ENCODE peak calls at places on chromosomes 12 and 14, in four cellular contexts. R is hippocampal formation, P is left kidney, N is hypothalamus. Z is an unnamed sample.
A peak's percentile ranks its signal among the peaks of the same experiment; 100 is the strongest.

GRCh38 chr14:96861568-96862310 is 64.6 kb downstream of the VRK1 start:
- DNase-seq in R (no peak), P (peak; percentile 63), N (no peak), Z (no peak)

GRCh38 chr12:47910486-47910885 is 5.7 kb upstream of the VDR start:
- DNase-seq in R (no peak), P (no peak), N (no peak), Z (no peak)

GRCh38 chr12:78966926-78967325 is 102.4 kb downstream of the SYT1 start:
- DNase-seq in R (no peak), P (no peak), N (no peak), Z (no peak)

GRCh38 chr12:22414742-22415141 is 80.2 kb upstream of the ST8SIA1 start:
- DNase-seq in R (no peak), P (no peak), N (no peak), Z (no peak)

GRCh38 chr12:49201595-49202295 is 12.9 kb upstream of the TUBA1A start:
- DNase-seq in R (no peak), P (peak; percentile 74), N (no peak), Z (no peak)

GRCh38 chr12:121792607-121793500 is 634 bp downstream of the RHOF start:
- DNase-seq in R (no peak), P (peak; percentile 82), N (no peak), Z (peak; percentile 75)

GRCh38 chr12:75364918-75365317 is 26.0 kb upstream of the GLIPR1L2 start:
- DNase-seq in R (no peak), P (no peak), N (no peak), Z (no peak)

GRCh38 chr12:38934078-38934584 is 28.7 kb upstream of the CPNE8 start:
- DNase-seq in R (no peak), P (no peak), N (no peak), Z (no peak)

GRCh38 chr12:53886996-53887395 is 51.6 kb upstream of the HOXC13 start:
- DNase-seq in R (no peak), P (peak; percentile 58), N (no peak), Z (no peak)

GRCh38 chr12:59649203-59649602 is 53.4 kb downstream of the SLC16A7 start:
- DNase-seq in R (no peak), P (no peak), N (no peak), Z (no peak)

GRCh38 chr14:68384881-68385280 is 408.0 kb downstream of the ZFP36L1 start:
- DNase-seq in R (no peak), P (no peak), N (no peak), Z (no peak)